ENCODE peak calls at places on chromosomes 12 and 14, in five cellular contexts. O is tibial artery, R is HCT116, E is hepatocyte, K is upper lobe of left lung. Z is an unnamed sample. For H3K4me1, the result is how much of the 10 kb centered on the place peaks cover.

GRCh38 chr12:2290516-2291065 is 237.8 kb downstream of the CACNA1C start:
- DNase-seq in O (no peak), R (no peak), E (no peak), K (no peak), Z (no peak)

GRCh38 chr12:57101892-57102695 is 9.1 kb downstream of the STAT6 start:
- DNase-seq in O (no peak), R (no peak), E (peak), K (no peak), Z (no peak)

GRCh38 chr14:68666899-68667298 is 126.0 kb downstream of the ZFP36L1 start:
- DNase-seq in O (no peak), R (no peak), E (no peak), K (no peak), Z (no peak)

GRCh38 chr14:91744068-91744480 is 12.2 kb upstream of the CATSPERB start:
- DNase-seq in O (no peak), R (peak), E (peak), K (no peak), Z (no peak)

GRCh38 chr12:109743076-109743910 is 29.7 kb downstream of the FAM222A start:
- DNase-seq in O (peak), R (no peak), E (no peak), K (no peak), Z (no peak)

GRCh38 chr12:32761716-32762115 is 6.0 kb upstream of the YARS2 start:
- DNase-seq in O (no peak), R (no peak), E (no peak), K (no peak), Z (no peak)

GRCh38 chr12:111429760-111430417 is 24.2 kb downstream of the SH2B3 start:
- DNase-seq in O (no peak), R (no peak), E (no peak), K (peak), Z (no peak)

GRCh38 chr12:25653487-25654175 is 100.5 kb upstream of the LMNTD1 start:
- DNase-seq in O (no peak), R (no peak), E (no peak), K (peak), Z (no peak)

GRCh38 chr14:74888164-74889158 is 6.7 kb downstream of the DLST start:
- DNase-seq in O (no peak), R (peak), E (no peak), K (no peak), Z (no peak)

GRCh38 chr12:80861636-80862378 is 75.9 kb downstream of the LIN7A start:
- DNase-seq in O (no peak), R (no peak), E (no peak), K (no peak), Z (no peak)

GRCh38 chr12:94192506-94192905 is 44.1 kb downstream of the PLXNC1 start:
- DNase-seq in O (no peak), R (no peak), E (no peak), K (no peak), Z (no peak)

GRCh38 chr14:24284501-24285035 is 13.2 kb upstream of the RABGGTA start:
- DNase-seq in O (no peak), R (no peak), E (no peak), K (no peak), Z (no peak)

GRCh38 chr12:62640910-62641448 is 174.4 kb downstream of the MON2 start:
- DNase-seq in O (no peak), R (no peak), E (no peak), K (no peak), Z (no peak)

GRCh38 chr14:75050852-75051555 is at the start of gene MLH3:
- DNase-seq in O (peak), R (peak), E (peak), K (peak), Z (peak)

GRCh38 chr12:66708704-66709443 is 30.0 kb upstream of the GRIP1 start:
- DNase-seq in O (no peak), R (no peak), E (peak), K (no peak), Z (no peak)

GRCh38 chr12:41663487-41664258 is 475.6 kb downstream of the PDZRN4 start:
- DNase-seq in O (no peak), R (peak), E (peak), K (no peak), Z (no peak)

GRCh38 chr12:124529595-124530276 is 37.7 kb downstream of the NCOR2 start:
- DNase-seq in O (no peak), R (no peak), E (no peak), K (no peak), Z (no peak)

GRCh38 chr12:49643961-49644619 is 20.7 kb downstream of the PRPF40B start:
- DNase-seq in O (no peak), R (no peak), E (no peak), K (no peak), Z (no peak)

GRCh38 chr14:77804592-77804991 is 4.7 kb downstream of the ADCK1 start:
- DNase-seq in O (no peak), R (no peak), E (no peak), K (no peak), Z (no peak)

GRCh38 chr14:95355422-95355821 is 35.7 kb upstream of the CLMN start:
- DNase-seq in O (no peak), R (no peak), E (no peak), K (no peak), Z (no peak)

GRCh38 chr12:110266980-110267620 is 13.9 kb upstream of the ATP2A2 start:
- DNase-seq in O (no peak), R (no peak), E (peak), K (no peak), Z (peak)

GRCh38 chr14:103127356-103127755 is 4.1 kb downstream of the TNFAIP2 start:
- DNase-seq in O (no peak), R (no peak), E (no peak), K (no peak), Z (no peak)

GRCh38 chr12:53756300-53757094 is 4.7 kb upstream of the CISTR start:
- DNase-seq in O (no peak), R (no peak), E (no peak), K (no peak), Z (no peak)

GRCh38 chr12:15751741-15752140 is 37.4 kb downstream of the EPS8 start:
- DNase-seq in O (no peak), R (no peak), E (no peak), K (no peak), Z (no peak)

GRCh38 chr14:53979747-53980642 is 23.4 kb upstream of the BMP4 start:
- DNase-seq in O (peak), R (no peak), E (no peak), K (no peak), Z (no peak)

GRCh38 chr12:49909826-49910225 is 6.1 kb upstream of the FAIM2 start:
- DNase-seq in O (no peak), R (peak), E (peak), K (peak), Z (no peak)

GRCh38 chr12:124094188-124094587 is 121.2 kb downstream of the ZNF664 start:
- DNase-seq in O (no peak), R (no peak), E (no peak), K (no peak), Z (no peak)

GRCh38 chr14:74501135-74501614 is 7.6 kb downstream of the ISCA2 start:
- DNase-seq in O (peak), R (no peak), E (peak), K (peak), Z (peak)

GRCh38 chr12:10717410-10717809 is 5.7 kb downstream of the YBX3 start:
- DNase-seq in O (no peak), R (no peak), E (no peak), K (no peak), Z (no peak)

GRCh38 chr12:91316825-91317224 is 134.2 kb upstream of the DCN start:
- DNase-seq in O (no peak), R (no peak), E (no peak), K (no peak), Z (no peak)

GRCh38 chr14:60160422-60160821 is 4.8 kb downstream of the DHRS7 start:
- DNase-seq in O (no peak), R (no peak), E (no peak), K (no peak), Z (peak)

GRCh38 chr12:69933115-69933552 is 108.1 kb downstream of the MYRFL start:
- DNase-seq in O (no peak), R (no peak), E (no peak), K (no peak), Z (no peak)

GRCh38 chr12:108403952-108404351 is 64.8 kb upstream of the CMKLR1 start:
- DNase-seq in O (no peak), R (no peak), E (no peak), K (no peak), Z (no peak)

GRCh38 chr12:133023566-133023965 is 13.7 kb upstream of the ZNF84 start:
- DNase-seq in O (no peak), R (no peak), E (no peak), K (no peak), Z (no peak)

GRCh38 chr12:13472690-13473089 is 276.2 kb downstream of the EMP1 start:
- DNase-seq in O (no peak), R (no peak), E (peak), K (no peak), Z (no peak)

GRCh38 chr14:28707814-28708213 is 58.8 kb upstream of the FOXG1 start:
- DNase-seq in O (no peak), R (no peak), E (no peak), K (no peak), Z (no peak)

GRCh38 chr14:105384041-105384557 is 14.2 kb upstream of the TEX22 start:
- DNase-seq in O (no peak), R (no peak), E (no peak), K (peak), Z (no peak)

GRCh38 chr14:68395585-68395984 is 397.3 kb downstream of the ZFP36L1 start:
- DNase-seq in O (peak), R (no peak), E (no peak), K (no peak), Z (no peak)

GRCh38 chr12:67589078-67589477 is 59.5 kb upstream of the DYRK2 start:
- DNase-seq in O (no peak), R (no peak), E (no peak), K (no peak), Z (no peak)

DNA sequence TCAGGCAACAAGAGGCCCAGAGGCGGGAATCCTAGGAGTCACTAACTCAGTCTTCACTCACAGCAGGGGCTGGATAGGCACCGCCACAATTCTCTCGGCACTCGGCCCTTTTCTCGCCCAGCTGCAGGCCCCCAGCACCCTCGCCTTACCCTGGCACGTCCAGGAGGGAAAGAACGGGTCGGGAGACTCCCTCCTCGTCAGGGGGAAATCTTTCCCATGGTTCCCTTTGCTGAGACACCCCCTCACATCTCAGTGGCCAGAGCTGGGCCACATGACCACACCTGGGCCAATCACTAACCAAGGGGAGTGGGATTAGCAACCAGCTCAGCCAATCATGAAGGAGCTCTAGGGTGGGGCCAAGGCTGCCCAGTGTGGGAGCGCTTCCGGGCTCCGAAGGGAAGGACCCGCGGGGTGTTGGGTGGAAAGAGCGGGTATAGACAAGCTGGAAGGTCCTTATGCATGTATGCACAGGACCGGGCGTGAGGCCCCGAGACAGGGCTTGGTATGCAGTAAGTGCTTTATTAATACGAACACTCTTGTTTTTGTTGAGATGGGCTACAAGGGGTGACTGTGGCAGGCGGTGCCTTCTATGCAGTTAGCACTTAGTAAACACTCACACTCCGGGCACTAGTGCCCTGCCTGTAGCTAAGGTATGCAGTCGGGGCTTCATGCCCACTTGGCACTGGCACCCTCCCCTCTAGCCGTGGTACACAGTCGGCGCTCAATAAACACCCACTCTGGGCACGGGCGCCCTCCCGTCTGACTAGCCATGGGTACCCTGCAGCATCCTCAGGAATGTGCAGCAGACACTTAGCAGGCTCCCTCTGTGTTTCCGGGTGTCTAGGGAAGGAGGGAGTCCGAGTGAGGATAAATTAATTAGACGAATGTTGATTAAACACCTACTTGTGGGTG is 40.3 kb downstream of the ADGRD1 start:
- DNase-seq in O (no peak), R (no peak), E (no peak), K (no peak), Z (no peak)
- H3K4me3 ChIP-seq in O (no peak), R (no peak), E (no peak), K (no peak), Z (no peak)

DNA sequence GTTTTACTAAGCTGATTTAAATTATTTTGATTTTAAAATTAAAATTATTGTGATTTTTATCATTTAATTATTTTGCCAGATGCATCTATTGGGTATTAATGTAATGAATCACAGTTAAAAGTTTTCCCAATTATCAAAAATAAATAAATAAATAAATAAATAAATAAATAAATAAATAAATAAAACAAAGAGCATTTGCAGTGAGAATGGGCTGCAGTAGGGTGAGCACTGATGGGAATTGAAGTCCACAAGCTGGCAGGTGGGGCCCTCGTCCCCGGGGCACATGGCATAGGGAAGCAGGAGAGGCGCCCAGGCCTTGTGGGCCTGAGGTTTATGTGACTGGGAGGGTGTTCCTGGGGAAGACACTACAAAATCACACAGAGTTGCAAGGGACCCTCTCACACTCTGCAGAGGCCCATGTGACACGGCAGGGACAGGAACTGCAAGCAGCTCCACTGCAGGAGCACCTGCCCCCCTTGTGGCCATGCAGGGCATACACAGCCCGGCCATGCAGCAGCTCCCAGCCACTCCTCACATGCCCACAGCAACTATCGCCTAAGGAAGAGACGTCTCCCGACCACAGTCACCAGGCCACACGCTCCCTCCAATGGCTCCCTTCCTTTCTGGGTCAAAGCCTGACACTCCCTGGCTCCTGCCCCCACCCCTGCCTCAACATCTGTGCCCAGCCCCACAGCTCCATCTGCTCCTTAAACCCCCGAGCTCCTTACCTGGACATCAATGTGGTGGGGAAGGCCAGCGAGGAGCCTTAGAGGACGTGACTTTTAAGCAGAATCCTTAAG is 256.3 kb upstream of the SFSWAP start:
- DNase-seq in O (no peak), R (peak), E (peak), K (peak), Z (peak)
- TF ChIP-seq CTCF in O (peak), R (peak), E (peak), K (peak), Z (peak)

GRCh38 chr12:56032006-56032405 is 9.7 kb upstream of the RPS26 start:
- DNase-seq in O (no peak), R (no peak), E (no peak), K (no peak), Z (no peak)

GRCh38 chr12:56029166-56029519 is 8.3 kb downstream of the IKZF4 start:
- DNase-seq in O (no peak), R (no peak), E (no peak), K (no peak), Z (no peak)

GRCh38 chr12:56029666-56030293 is 8.9 kb downstream of the IKZF4 start:
- DNase-seq in O (no peak), R (no peak), E (peak), K (no peak), Z (peak)

DNA sequence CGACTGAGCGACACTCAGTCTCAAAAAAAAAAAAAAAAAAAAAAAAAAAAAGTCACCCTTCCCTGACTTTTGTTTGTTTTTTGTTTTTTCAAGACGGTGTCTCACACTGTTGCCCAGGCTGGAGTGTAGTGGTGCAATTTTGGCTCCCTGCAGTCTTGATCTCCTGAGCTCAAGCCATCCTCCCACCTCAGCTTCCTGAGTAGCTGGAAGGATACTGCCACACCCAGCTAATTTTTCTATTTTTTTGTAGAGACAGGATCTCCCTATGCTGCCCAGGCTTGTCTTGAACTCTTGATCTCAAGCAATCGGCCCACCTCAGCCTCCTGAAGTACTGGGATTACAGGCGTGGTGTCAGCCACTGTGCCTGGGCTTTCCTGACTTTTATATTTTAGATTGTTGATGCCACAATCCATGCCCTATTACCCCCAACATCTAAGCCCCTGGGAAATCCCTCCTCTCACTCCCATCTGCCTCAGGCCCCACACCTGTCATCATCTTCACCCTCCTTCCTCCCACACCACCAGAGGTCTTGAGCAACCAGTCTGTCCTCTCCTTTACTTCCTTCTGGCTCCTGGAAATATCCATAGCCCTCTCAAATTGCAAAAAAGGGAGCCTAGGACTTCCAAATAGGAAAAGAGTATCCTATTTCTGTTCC is 7.8 kb downstream of the IKZF4 start:
- DNase-seq in O (no peak), R (no peak), E (no peak), K (no peak), Z (no peak)
- H3K4me1 ChIP-seq in O (under half), R (under half), E (under half), K (under half), Z (under half)

GRCh38 chr14:79278798-79279644 is 932.3 kb downstream of the DIO2 start:
- DNase-seq in O (peak), R (no peak), E (peak), K (peak), Z (peak)
- H3K4me3 ChIP-seq in O (peak), R (no peak), E (peak), K (peak), Z (peak)